ENCODE peak calls at places on chromosomes 11 and 22, in seven cellular contexts. A is neuronal stem cell; G is activated CD4-positive, alpha-beta T cell treated with anti-CD3 and anti-CD28 coated beads, Interleukin-2, amount 50 U/mL, for 1 hour; P is kidney tubule cell; I is astrocyte of the cerebellum; K is GM04503; T is Caki2. F is an unnamed sample.

GRCh38 chr22:22948651-22949611 is 61.3 kb downstream of the IGLL5 start:
- DNase-seq in A (no peak), G (no peak), P (no peak), I (no peak), K (no peak), T (no peak), F (no peak)

GRCh38 chr11:15101072-15101701 is 13.5 kb upstream of the INSC start:
- DNase-seq in A (peak), G (peak), P (peak), I (peak), K (no peak), T (peak), F (peak)

GRCh38 chr11:47378011-47378835 is at the start of gene SPI1:
- DNase-seq in A (no peak), G (no peak), P (no peak), I (no peak), K (no peak), T (no peak), F (no peak)

GRCh38 chr11:32072872-32073661 is 17.8 kb upstream of the RCN1 start:
- DNase-seq in A (peak), G (no peak), P (no peak), I (no peak), K (no peak), T (no peak), F (no peak)

GRCh38 chr22:19903031-19903430 is 38.5 kb upstream of the COMT start:
- DNase-seq in A (no peak), G (no peak), P (no peak), I (no peak), K (no peak), T (no peak), F (no peak)

GRCh38 chr11:111944651-111945051 is 7.5 kb downstream of the DIXDC1 start:
- DNase-seq in A (no peak), G (no peak), P (peak), I (peak), K (peak), T (peak), F (peak)

GRCh38 chr11:61392991-61393595 is 706 bp downstream of the TMEM216 start:
- DNase-seq in A (peak), G (peak), P (peak), I (no peak), K (no peak), T (no peak), F (no peak)

GRCh38 chr11:74388678-74389327 is 9.4 kb downstream of the PGM2L1 start:
- DNase-seq in A (peak), G (peak), P (peak), I (peak), K (no peak), T (peak), F (peak)

GRCh38 chr11:103530257-103530656 is 421.0 kb downstream of the DYNC2H1 start:
- DNase-seq in A (no peak), G (no peak), P (peak), I (no peak), K (no peak), T (no peak), F (peak)